ENCODE peak calls at places on chromosomes 13 and 19, in five cellular contexts. U is SK-N-SH; B is effector memory CD4-positive, alpha-beta T cell; X is T-helper 1 cell; F is nephron progenitor cell. C is an unnamed sample.

GRCh38 chr19:41339936-41340335 is 13.8 kb downstream of the TGFB1 start:
- DNase-seq in B (no peak), F (no peak), X (no peak), U (no peak), C (peak; percentile 80)

GRCh38 chr19:31905980-31906948 is 439.1 kb upstream of the ZNF507 start:
- DNase-seq in U (no peak), B (no peak), X (no peak), F (no peak), C (no peak)

GRCh38 chr13:79803939-79804487 is 323.1 kb downstream of the NDFIP2 start:
- DNase-seq in X (no peak), U (no peak), B (no peak), F (no peak), C (no peak)

GRCh38 chr13:43195551-43195950 is 172.2 kb downstream of the DNAJC15 start:
- DNase-seq in U (no peak), F (no peak), X (no peak), B (no peak), C (no peak)

GRCh38 chr13:102642475-102642874 is 45.7 kb downstream of the TPP2 start:
- DNase-seq in X (no peak), U (no peak), F (no peak), B (no peak), C (no peak)

GRCh38 chr19:38457202-38457601 is 23.7 kb downstream of the RYR1 start:
- DNase-seq in F (no peak), X (no peak), U (no peak), B (no peak), C (no peak)

GRCh38 chr19:35153701-35154534 is 617 bp upstream of the FXYD5 start:
- DNase-seq in X (peak; percentile 74), F (peak; percentile 76), B (peak; percentile 48), U (peak; percentile 79), C (no peak)

GRCh38 chr13:98454389-98454881 is 122.5 kb downstream of the STK24 start:
- DNase-seq in B (no peak), U (no peak), X (no peak), F (no peak), C (peak; percentile 90)

GRCh38 chr19:48487544-48487943 is 18.4 kb downstream of the CYTH2 start:
- DNase-seq in B (no peak), U (no peak), F (no peak), X (no peak), C (no peak)

GRCh38 chr19:1905863-1906375 is 720 bp downstream of the ADAT3 start:
- DNase-seq in U (no peak), B (no peak), F (no peak), X (no peak), C (no peak)

GRCh38 chr13:35697281-35697680 is 220.8 kb upstream of the MAB21L1 start:
- DNase-seq in F (no peak), X (no peak), B (no peak), U (no peak), C (no peak)

GRCh38 chr19:6718741-6719539 is 1.5 kb downstream of the C3 start:
- DNase-seq in U (peak; percentile 75), X (no peak), B (no peak), F (peak; percentile 40), C (peak; percentile 75)

GRCh38 chr19:36054733-36055686 is at the start of gene WDR62:
- DNase-seq in U (peak; percentile 96), X (peak; percentile 95), F (peak; percentile 98), B (peak; percentile 25), C (peak; percentile 83)

GRCh38 chr13:51137250-51137649 is 26.2 kb upstream of the C13orf42 start:
- DNase-seq in X (no peak), B (no peak), F (no peak), U (no peak), C (no peak)

GRCh38 chr13:99029576-99029975 is 51.7 kb upstream of the DOCK9 start:
- DNase-seq in B (no peak), U (no peak), X (no peak), F (no peak), C (no peak)

GRCh38 chr19:37725181-37725580 is 5.6 kb upstream of the ZNF607 start:
- DNase-seq in U (no peak), F (no peak), X (no peak), B (no peak), C (no peak)

GRCh38 chr19:38933544-38933943 is 2.8 kb downstream of the MRPS12 start:
- DNase-seq in U (no peak), B (no peak), X (no peak), F (no peak), C (no peak)

GRCh38 chr13:70623260-70623659 is 515.0 kb upstream of the KLHL1 start:
- DNase-seq in B (no peak), U (peak; percentile 12), F (no peak), X (no peak), C (peak; percentile 1)

GRCh38 chr13:91375119-91375729 is 23.2 kb upstream of the GPC5 start:
- DNase-seq in F (peak; percentile 6), U (peak; percentile 30), B (no peak), X (peak; percentile 22), C (no peak)

GRCh38 chr13:99269627-99270252 is 11.6 kb upstream of the GPR18 start:
- DNase-seq in X (peak; percentile 73), U (peak; percentile 17), F (no peak), B (no peak), C (peak; percentile 71)

GRCh38 chr19:33621811-33622504 is at the start of gene CHST8:
- DNase-seq in F (peak; percentile 84), U (peak; percentile 93), X (no peak), B (no peak), C (no peak)

GRCh38 chr19:53132231-53132991 is at the start of gene ZNF415:
- DNase-seq in X (peak; percentile 15), U (peak; percentile 89), B (no peak), F (peak; percentile 86), C (peak; percentile 29)

GRCh38 chr19:14395710-14396338 is 14.6 kb downstream of the ADGRE5 start:
- DNase-seq in B (no peak), U (no peak), F (no peak), X (no peak), C (no peak)

GRCh38 chr13:100131863-100132574 is 43.1 kb downstream of the PCCA start:
- DNase-seq in B (no peak), U (peak; percentile 23), X (peak; percentile 55), F (no peak), C (peak; percentile 85)